ENCODE peak calls at places on chromosomes 4 and X, in eight cellular contexts. Z is GM12865, Y is transverse colon, C is fibroblast of lung, S is SK-N-SH, H is uterus, O is BE2C, F is brain microvascular endothelial cell. E is an unnamed sample.

GRCh38 chr4:39044947-39045734 is 12.9 kb upstream of the TMEM156 start:
- DNase-seq in H (no peak), C (no peak), Z (no peak), O (peak), Y (no peak), S (peak), F (no peak), E (no peak)

GRCh38 chr4:65968873-65969272 is 298.6 kb upstream of the EPHA5 start:
- DNase-seq in H (no peak), S (no peak), Y (no peak), C (no peak), O (no peak), Z (no peak), F (no peak), E (no peak)

GRCh38 chr4:12875640-12876243 is 608.4 kb downstream of the RAB28 start:
- DNase-seq in Z (no peak), H (no peak), C (no peak), S (no peak), Y (no peak), O (no peak), F (no peak), E (no peak)

GRCh38 chrX:127037179-127037578 is 217.7 kb downstream of the PRR32 start:
- DNase-seq in Y (no peak), O (no peak), Z (no peak), F (no peak), S (no peak), H (no peak), C (no peak), E (no peak)

GRCh38 chr4:45662996-45663395 is 460.9 kb downstream of the GABRG1 start:
- DNase-seq in C (peak), F (peak), Y (peak), S (no peak), H (no peak), O (no peak), Z (no peak), E (no peak)

GRCh38 chr4:6942238-6942800 is 32.7 kb downstream of the TBC1D14 start:
- DNase-seq in F (peak), Z (peak), H (peak), C (peak), S (no peak), O (no peak), Y (no peak), E (no peak)

GRCh38 chrX:66638591-66639500 is at the start of gene EDA2R:
- DNase-seq in S (peak), Y (peak), F (peak), O (no peak), H (peak), C (peak), Z (peak), E (no peak)

GRCh38 chrX:108123591-108124366 is 32.2 kb downstream of the ATG4A start:
- DNase-seq in C (no peak), S (no peak), O (no peak), Y (no peak), Z (no peak), F (no peak), H (no peak), E (no peak)

GRCh38 chr4:6334203-6334887 is 64.7 kb downstream of the WFS1 start:
- DNase-seq in H (no peak), S (no peak), F (no peak), Z (no peak), Y (no peak), C (no peak), O (no peak), E (no peak)

GRCh38 chr4:40458109-40458508 is 123.0 kb downstream of the CHRNA9 start:
- DNase-seq in F (no peak), O (no peak), Y (no peak), Z (peak), C (no peak), S (no peak), H (no peak), E (no peak)

GRCh38 chr4:128661529-128661928 is 148.0 kb upstream of the JADE1 start:
- DNase-seq in Y (no peak), C (no peak), S (no peak), F (no peak), H (no peak), Z (no peak), O (no peak), E (peak)

GRCh38 chr4:15654556-15655222 is 468 bp downstream of the FBXL5 start:
- DNase-seq in Y (peak), O (peak), Z (no peak), C (peak), F (peak), S (no peak), H (peak), E (no peak)

GRCh38 chrX:44747317-44747716 is 96.5 kb upstream of the DUSP21 start:
- DNase-seq in H (no peak), S (no peak), C (no peak), F (no peak), Z (peak), Y (no peak), O (no peak), E (no peak)

GRCh38 chr4:67393699-67394281 is 151.5 kb downstream of the CENPC start:
- DNase-seq in C (peak), Z (peak), H (no peak), F (peak), O (peak), S (peak), Y (no peak), E (no peak)

GRCh38 chr4:118942465-118942864 is 53.8 kb downstream of the SYNPO2 start:
- DNase-seq in H (no peak), F (no peak), C (no peak), O (peak), Y (no peak), Z (no peak), S (peak), E (no peak)

GRCh38 chr4:3385719-3386440 is 55.9 kb upstream of the HGFAC start:
- DNase-seq in Y (no peak), H (no peak), Z (no peak), C (no peak), O (no peak), S (no peak), F (no peak), E (no peak)

GRCh38 chr4:174036111-174036510 is 247.4 kb downstream of the FBXO8 start:
- DNase-seq in H (no peak), C (no peak), F (no peak), O (peak), Z (no peak), Y (no peak), S (no peak), E (no peak)

GRCh38 chr4:11765849-11766453 is 337.3 kb upstream of the HS3ST1 start:
- DNase-seq in Z (peak), H (no peak), Y (peak), S (peak), O (no peak), C (peak), F (peak), E (no peak)

GRCh38 chr4:153639556-153640475 is 44.3 kb upstream of the TLR2 start:
- DNase-seq in Z (no peak), O (no peak), F (no peak), Y (no peak), S (no peak), C (no peak), H (no peak), E (no peak)

GRCh38 chr4:6225469-6225868 is 25.1 kb upstream of the JAKMIP1 start:
- DNase-seq in H (no peak), C (peak), S (no peak), O (no peak), F (peak), Z (peak), Y (no peak), E (peak)

GRCh38 chrX:37755073-37755472 is 24.8 kb upstream of the CYBB start:
- DNase-seq in Y (peak), C (no peak), S (no peak), H (no peak), F (no peak), O (no peak), Z (peak), E (no peak)

GRCh38 chrX:153825042-153825441 is 5.3 kb downstream of the PDZD4 start:
- DNase-seq in O (no peak), H (no peak), S (peak), Y (no peak), F (no peak), C (no peak), Z (no peak), E (no peak)

GRCh38 chr4:71360844-71361243 is 22.0 kb downstream of the SLC4A4 start:
- DNase-seq in Y (no peak), Z (no peak), O (no peak), C (no peak), F (no peak), H (no peak), S (no peak), E (no peak)

GRCh38 chr4:117447925-117448324 is 362.5 kb upstream of the TRAM1L1 start:
- DNase-seq in F (no peak), C (no peak), Y (no peak), Z (peak), H (no peak), S (no peak), O (peak), E (no peak)
- TF ChIP-seq CTCF in F (peak), C (no peak), Y (no peak), Z (peak), H (no peak), S (peak), O (peak), E (no peak)

DNA sequence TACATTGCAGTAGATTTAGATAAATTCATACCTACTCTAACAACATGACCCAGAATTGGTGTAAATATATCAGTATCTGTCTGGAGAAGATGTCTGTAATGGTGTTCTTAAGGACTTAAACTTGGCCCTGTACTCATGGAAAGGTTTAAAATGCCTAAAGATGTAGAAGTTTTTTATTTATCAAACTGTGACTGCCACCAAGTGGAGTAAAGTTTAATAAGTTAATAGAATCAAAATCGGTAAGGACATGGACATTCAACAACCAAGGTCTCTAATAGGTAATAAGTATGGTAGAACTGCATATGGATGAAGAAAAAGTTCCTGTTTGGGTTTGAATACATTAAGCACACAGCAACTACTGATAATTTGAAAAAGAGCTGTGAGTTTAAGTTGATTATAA is 474.0 kb upstream of the NDST3 start:
- DNase-seq in F (no peak), O (no peak), Z (peak), H (no peak), S (no peak), C (peak), Y (no peak), E (no peak)
- TF ChIP-seq CTCF in F (no peak), O (peak), Z (no peak), H (no peak), S (peak), C (no peak), Y (no peak), E (peak)

GRCh38 chr4:105784761-105785160 is 76.2 kb downstream of the GSTCD start:
- DNase-seq in Y (no peak), Z (no peak), C (no peak), F (no peak), S (no peak), H (no peak), O (no peak), E (no peak)

GRCh38 chr4:105785792-105786191 is 77.2 kb downstream of the GSTCD start:
- DNase-seq in H (no peak), O (no peak), C (no peak), Z (no peak), Y (no peak), F (no peak), S (no peak), E (no peak)

DNA sequence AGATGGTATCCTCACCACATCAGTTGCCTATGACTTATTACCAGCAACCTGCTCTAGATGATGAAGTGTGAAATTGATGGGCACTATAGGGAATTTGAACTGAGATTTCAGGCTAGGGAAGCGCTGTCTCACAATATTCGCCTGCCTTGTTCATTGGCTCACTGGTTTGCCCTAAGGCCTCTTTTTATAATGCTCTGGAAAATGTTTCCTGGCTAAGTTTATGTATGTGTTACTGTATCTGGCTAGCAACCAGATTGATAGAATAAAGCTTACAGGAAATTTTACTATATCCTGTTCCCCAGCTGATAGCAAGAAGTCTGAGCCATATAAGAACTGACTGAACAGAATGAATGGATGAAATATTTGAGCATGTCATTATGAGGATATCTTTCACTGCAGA is 71.6 kb downstream of the GSTCD start:
- DNase-seq in O (peak), H (no peak), S (peak), F (no peak), Z (no peak), Y (no peak), C (no peak), E (no peak)
- TF ChIP-seq CTCF in O (no peak), H (no peak), S (no peak), F (no peak), Z (no peak), Y (no peak), C (no peak), E (no peak)

DNA sequence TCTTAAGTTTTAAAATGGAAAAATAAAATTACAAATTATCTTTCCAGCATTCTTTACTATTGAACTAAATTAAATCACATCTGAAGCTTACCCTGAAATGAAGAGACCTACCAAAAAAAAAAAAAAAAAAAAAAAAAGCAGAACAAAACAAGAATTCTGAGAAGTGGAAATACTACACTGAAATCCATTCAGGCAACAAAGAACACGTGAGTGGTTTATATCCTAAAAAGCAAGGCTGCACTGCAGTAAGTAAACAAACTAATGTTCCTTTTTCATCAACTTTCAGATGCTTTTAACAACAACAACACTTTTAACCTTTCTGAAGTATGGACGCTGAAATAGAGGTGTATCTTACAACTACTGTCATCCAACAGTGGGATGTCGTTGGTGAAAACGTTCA is 7.5 kb downstream of the FRYL start:
- DNase-seq in C (no peak), S (no peak), Y (no peak), O (no peak), Z (no peak), H (no peak), F (no peak), E (no peak)
- TF ChIP-seq CTCF in C (no peak), S (no peak), Y (no peak), O (no peak), Z (no peak), H (no peak), F (no peak), E (no peak)

GRCh38 chrX:97692575-97692974 is 808.9 kb downstream of the RPA4 start:
- DNase-seq in Z (no peak), F (no peak), Y (no peak), H (no peak), C (no peak), S (no peak), O (no peak), E (no peak)
- TF ChIP-seq CTCF in Z (no peak), F (no peak), Y (no peak), H (no peak), C (no peak), S (peak), O (no peak), E (no peak)

DNA sequence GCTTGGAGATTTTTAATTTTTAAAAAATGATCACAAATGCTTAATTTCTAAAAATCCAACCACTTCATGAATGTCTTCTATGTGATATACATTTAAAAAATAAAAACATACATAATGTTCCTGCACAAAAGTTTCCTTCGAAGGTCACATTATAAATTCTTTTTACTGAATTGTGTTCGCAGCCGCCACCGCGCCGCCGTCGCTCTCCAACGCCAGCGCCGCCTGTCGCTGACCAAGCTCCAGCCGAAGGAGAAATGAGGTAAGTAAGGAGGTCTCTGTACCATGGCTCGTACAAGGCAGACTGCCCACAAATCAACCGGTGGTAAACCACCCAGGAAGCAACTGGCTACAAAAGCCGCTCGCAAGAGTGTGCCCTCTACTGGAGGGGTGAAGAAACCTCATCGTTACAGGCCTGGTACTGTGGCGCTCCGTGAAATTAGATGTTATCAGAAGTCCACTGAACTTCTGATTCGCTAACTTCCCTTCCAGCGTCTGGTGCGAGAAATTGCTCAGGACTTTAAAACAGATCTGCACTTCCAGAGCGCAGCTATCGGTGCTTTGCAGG is 48.8 kb upstream of the NEUROG2 start:
- DNase-seq in S (no peak), C (no peak), O (no peak), Z (no peak), H (no peak), F (no peak), Y (no peak), E (no peak)
- TF ChIP-seq CTCF in S (no peak), C (no peak), O (no peak), Z (no peak), H (no peak), F (no peak), Y (no peak), E (no peak)

GRCh38 chr4:53937918-53938317 is 126.5 kb downstream of the CHIC2 start:
- DNase-seq in S (no peak), O (no peak), Z (no peak), H (peak), F (peak), C (no peak), Y (no peak), E (no peak)
- TF ChIP-seq CTCF in S (no peak), O (no peak), Z (no peak), H (no peak), F (no peak), C (no peak), Y (no peak), E (no peak)

GRCh38 chr4:41853973-41854372 is 81.3 kb upstream of the TMEM33 start:
- DNase-seq in S (no peak), F (no peak), O (no peak), Z (no peak), Y (no peak), C (no peak), H (no peak), E (no peak)
- TF ChIP-seq CTCF in S (peak), F (peak), O (peak), Z (no peak), Y (no peak), C (no peak), H (no peak), E (no peak)

DNA sequence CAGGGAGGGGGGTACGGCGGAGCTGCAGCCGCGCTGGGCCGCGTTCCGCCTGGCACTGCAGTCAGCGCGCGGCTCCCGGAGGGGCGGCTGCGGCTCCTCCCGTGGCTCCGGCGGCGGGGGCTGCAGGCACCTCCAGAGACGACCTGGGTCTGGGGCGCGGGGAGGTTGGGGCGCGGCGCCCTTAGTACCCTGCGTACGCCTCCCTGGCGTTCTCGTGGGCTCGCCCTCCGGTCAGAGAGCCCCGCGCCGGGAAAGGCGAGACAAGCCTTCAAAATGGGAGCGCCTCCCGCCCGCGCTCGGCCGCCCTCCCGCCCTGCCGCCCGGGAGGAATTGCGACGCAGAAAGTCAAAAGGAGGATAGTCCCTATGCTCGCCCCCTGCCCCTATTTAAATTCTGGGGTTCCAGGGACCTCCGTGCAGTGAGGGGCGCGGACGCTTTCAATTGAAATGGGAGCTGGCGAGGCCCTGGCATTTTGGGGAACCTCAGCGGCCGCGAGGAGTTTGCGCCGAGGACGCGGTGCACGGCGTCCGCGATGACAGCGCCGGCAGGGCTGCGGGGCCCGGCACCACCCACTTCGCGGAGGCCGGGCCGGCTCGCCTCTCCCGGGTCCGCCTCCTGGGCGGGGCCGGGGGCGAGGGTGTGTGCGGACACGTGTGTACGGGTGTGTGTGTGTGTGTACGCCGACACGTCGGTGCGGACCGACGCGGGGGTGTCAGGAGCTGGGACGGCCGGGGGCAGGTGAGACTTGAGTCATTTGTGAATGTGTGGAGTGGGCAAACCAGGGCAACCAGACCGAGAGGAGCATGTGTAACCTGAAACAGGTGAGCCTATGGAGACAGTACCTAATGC is 544 bp downstream of the HERC3 start:
- DNase-seq in Z (peak), O (peak), Y (peak), S (peak), F (peak), H (peak), C (peak), E (peak)
- TF ChIP-seq CTCF in Z (no peak), O (no peak), Y (no peak), S (no peak), F (no peak), H (no peak), C (no peak), E (no peak)